ENCODE peak calls at places on chromosomes 6 and 20, in five cellular contexts. Q is lower lobe of right lung, J is left ventricle myocardium inferior, I is adrenal gland, D is PC-9. P is an unnamed sample.
A peak's percentile ranks its signal among the peaks of the same experiment; 100 is the strongest.

GRCh38 chr6:118584906-118585305 is 36.8 kb downstream of the PLN start:
- DNase-seq in Q (no peak), J (no peak), I (no peak), D (no peak), P (no peak)

GRCh38 chr20:58711266-58712051 is 18.9 kb downstream of the NPEPL1 start:
- DNase-seq in Q (no peak), J (peak; percentile 5), I (no peak), D (no peak), P (no peak)

GRCh38 chr6:4281341-4282293 is 146.2 kb upstream of the ECI2 start:
- DNase-seq in Q (peak; percentile 72), J (peak; percentile 38), I (peak; percentile 62), D (peak; percentile 80), P (peak; percentile 43)

GRCh38 chr6:137233561-137234504 is 14.6 kb upstream of the IFNGR1 start:
- DNase-seq in Q (no peak), J (no peak), I (no peak), D (peak; percentile 27), P (no peak)

GRCh38 chr6:108526739-108527174 is 34.0 kb upstream of the FOXO3 start:
- DNase-seq in Q (no peak), J (no peak), I (no peak), D (no peak), P (peak; percentile 48)

GRCh38 chr6:147660334-147661311 is 152.1 kb downstream of the SAMD5 start:
- DNase-seq in Q (no peak), J (no peak), I (no peak), D (peak; percentile 32), P (no peak)

GRCh38 chr6:108748063-108748462 is 100.2 kb upstream of the ARMC2 start:
- DNase-seq in Q (no peak), J (no peak), I (no peak), D (no peak), P (no peak)

GRCh38 chr6:158311193-158311592 is 1.1 kb upstream of the TULP4 start:
- DNase-seq in Q (no peak), J (peak; percentile 17), I (no peak), D (no peak), P (no peak)

GRCh38 chr20:50259705-50260479 is 69.3 kb downstream of the CEBPB start:
- DNase-seq in Q (peak; percentile 89), J (peak; percentile 64), I (peak; percentile 76), D (peak; percentile 71), P (no peak)

DNA sequence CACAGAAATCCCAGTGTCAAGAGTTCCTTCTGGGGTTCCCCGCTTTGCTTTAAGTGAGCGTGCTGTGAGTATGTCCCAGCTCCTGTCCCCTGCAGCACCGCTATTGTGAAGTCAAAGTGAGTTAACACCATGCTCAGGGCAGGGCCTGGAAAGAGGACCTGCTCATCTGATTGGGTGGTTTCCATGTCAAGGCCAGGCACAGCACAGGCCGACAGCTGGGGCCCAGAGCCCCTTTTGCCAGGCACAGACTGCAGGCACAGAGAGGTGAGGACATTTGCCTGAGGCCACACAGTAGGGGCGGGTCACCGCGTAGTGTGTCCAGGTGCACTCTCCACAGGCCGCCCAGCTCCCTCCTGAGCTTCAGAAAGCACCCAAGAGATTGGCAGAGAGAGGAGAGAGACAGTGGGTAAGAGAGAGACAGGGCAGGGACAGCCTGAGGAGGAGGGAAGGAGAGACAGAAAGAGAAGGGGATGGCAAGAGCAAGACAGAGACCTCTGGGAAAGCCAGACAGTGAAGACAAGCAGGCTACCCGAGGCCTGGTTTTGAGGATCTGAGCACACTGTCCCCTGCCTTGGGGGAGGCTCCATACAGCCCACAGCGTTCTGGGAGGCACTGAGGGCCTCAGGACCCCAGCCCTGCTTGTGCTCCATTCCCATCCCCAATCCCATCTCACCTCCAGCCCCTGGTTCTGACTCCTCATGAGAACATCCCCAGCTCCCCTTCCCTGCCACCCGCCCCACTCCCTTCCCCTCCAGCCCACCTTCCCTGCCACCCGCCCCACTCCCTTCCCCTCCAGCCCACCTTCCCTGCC is 6.5 kb upstream of the BPIFB1 start:
- DNase-seq in Q (no peak), J (no peak), I (peak; percentile 68), D (no peak), P (no peak)
- H3K27ac ChIP-seq in Q (no peak overlapping the region), J (no peak overlapping the region), I (no peak overlapping the region), D (peak overlapping the region; percentile 32), P (no peak overlapping the region)

DNA sequence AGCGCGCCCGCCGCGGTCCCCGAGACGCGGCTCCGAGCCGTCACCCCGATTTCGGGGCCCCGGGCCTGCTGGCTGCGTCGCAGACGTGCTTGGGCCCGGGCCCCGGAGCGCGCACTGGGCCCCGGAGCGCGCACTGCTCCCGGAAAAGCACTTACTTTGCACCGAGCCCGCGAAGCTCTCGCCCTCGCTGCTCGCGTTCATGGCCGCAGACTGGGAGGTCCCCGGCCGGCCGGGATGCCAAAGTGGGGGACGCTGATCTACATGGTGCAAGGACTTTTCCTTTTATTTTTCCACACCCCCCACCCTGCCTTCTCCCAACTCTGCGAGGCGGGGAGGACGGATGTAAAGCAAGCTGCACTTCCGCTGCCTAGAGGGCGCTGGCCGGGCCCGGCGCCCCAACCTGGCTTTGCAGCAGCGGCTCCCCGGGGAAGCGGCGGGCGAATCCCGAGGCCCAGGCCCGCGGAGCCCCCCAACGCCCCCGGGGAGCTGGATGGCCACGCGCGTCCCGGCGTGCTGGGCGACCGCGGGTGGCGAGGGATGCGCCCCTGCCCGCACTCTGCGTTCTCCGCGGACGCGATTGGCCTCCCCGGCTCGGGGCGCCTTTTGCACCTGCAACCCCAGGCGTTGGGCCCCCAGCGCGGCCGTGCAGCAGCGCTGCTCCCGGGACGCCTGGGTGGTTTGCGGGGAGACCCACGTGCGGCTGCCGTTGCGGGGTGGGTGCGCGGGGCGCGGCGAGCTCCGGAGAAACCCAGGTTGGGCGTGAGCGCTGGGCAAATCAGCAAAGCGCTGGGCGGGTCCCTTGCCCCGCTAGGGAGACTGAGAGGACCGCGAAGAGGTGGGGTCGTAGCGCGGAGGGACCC is at the start of gene ZFP64:
- DNase-seq in Q (peak; percentile 80), J (peak; percentile 78), I (peak; percentile 67), D (peak; percentile 79), P (peak; percentile 76)
- TF ChIP-seq CTCF in Q (peak; percentile 64), J (peak; percentile 62), I (no peak), D (peak; percentile 80), P (no peak)

GRCh38 chr6:17968081-17968518 is 19.3 kb downstream of the KIF13A start:
- DNase-seq in Q (no peak), J (no peak), I (no peak), D (no peak), P (no peak)

GRCh38 chr6:17966451-17966850 is 21.0 kb downstream of the KIF13A start:
- DNase-seq in Q (no peak), J (no peak), I (no peak), D (no peak), P (no peak)

GRCh38 chr6:17968876-17969275 is 18.6 kb downstream of the KIF13A start:
- DNase-seq in Q (no peak), J (no peak), I (no peak), D (no peak), P (no peak)

GRCh38 chr6:17965397-17965796 is 22.0 kb downstream of the KIF13A start:
- DNase-seq in Q (no peak), J (no peak), I (no peak), D (no peak), P (no peak)

GRCh38 chr6:17967668-17968067 is 19.8 kb downstream of the KIF13A start:
- DNase-seq in Q (no peak), J (no peak), I (no peak), D (no peak), P (no peak)
- H3K27ac ChIP-seq in Q (no peak overlapping the region), J (peak overlapping the region; percentile 58), I (no peak overlapping the region), D (no peak overlapping the region), P (no peak overlapping the region)

DNA sequence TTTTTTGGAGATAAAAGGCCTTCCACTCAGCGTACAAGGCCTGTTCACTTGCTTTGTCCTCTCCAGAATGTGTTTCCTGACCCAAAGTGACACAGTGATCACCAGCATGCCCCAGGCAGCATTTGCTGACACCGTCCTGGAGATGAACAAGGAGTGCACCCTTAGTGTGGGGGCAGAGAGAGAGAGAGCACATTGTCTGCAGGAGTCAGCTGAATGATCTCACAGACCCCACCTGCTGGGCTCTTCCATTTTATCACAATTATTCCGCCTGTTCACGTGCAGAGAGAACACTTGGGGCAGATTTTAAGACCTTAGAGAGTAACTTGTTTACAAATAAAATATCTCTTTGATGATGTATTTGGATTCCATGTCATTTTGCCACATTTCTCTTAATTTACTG is 22.4 kb upstream of the MAS1L start:
- DNase-seq in Q (no peak), J (no peak), I (no peak), D (no peak), P (no peak)
- TF ChIP-seq CTCF in Q (no peak), J (no peak), I (no peak), D (no peak), P (no peak)

DNA sequence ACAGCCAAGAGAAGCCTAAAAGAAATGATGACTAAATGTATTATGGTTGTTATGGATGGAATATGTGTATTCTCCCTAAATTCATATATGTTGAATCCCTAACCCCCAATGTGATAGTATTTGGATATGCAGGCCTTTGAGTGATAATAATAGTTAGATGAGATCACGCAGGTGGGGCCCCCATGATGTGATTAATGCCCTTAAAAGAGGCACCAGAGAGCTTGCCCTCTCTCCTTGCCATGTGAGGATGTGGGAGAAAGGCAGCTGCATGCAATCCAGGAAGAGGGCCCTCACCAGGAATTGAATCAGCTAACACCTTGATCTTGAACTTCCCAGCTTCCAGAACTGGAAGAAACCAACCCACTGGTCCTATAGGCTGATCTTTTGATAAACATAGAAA is 190.6 kb upstream of the TCF21 start:
- DNase-seq in Q (no peak), J (no peak), I (no peak), D (no peak), P (no peak)
- H3K27ac ChIP-seq in Q (no peak overlapping the region), J (peak overlapping the region; percentile 21), I (no peak overlapping the region), D (no peak overlapping the region), P (no peak overlapping the region)

P was measured in pancreas.